ENCODE peak calls at places on chromosomes 2 and 18, in eight cellular contexts. K, G, I, Y, P, U, F and Z are unnamed samples.

GRCh38 chr2:194545978-194546377 is 1111.0 kb upstream of the SLC39A10 start:
- DNase-seq in P (no peak), F (no peak), U (no peak), I (peak), G (no peak), Y (no peak), K (no peak), Z (no peak)

GRCh38 chr2:181371782-181372292 is 85.3 kb upstream of the ITGA4 start:
- DNase-seq in I (no peak), G (no peak), U (no peak), P (no peak), Y (no peak), F (no peak), K (no peak), Z (peak)

GRCh38 chr18:76801567-76802505 is 20.5 kb upstream of the ZNF236 start:
- DNase-seq in P (no peak), U (peak), K (no peak), G (peak), F (no peak), Y (peak), I (peak), Z (peak)

GRCh38 chr2:23606968-23607367 is 222.0 kb downstream of the KLHL29 start:
- DNase-seq in I (peak), G (no peak), P (peak), Y (no peak), U (no peak), F (no peak), K (no peak), Z (peak)

GRCh38 chr2:172275239-172275638 is 152.1 kb upstream of the ITGA6 start:
- DNase-seq in P (no peak), U (no peak), G (no peak), F (no peak), I (no peak), Y (no peak), K (no peak), Z (no peak)

GRCh38 chr2:27442282-27442980 is at the start of gene KRTCAP3:
- DNase-seq in G (no peak), K (no peak), F (peak), Y (peak), I (peak), U (peak), P (no peak), Z (no peak)

GRCh38 chr2:31235504-31235902 is 1.6 kb downstream of the EHD3 start:
- DNase-seq in U (no peak), G (no peak), Y (no peak), P (peak), F (no peak), K (peak), I (peak), Z (peak)

GRCh38 chr2:161766334-161766733 is 142.1 kb downstream of the SLC4A10 start:
- DNase-seq in U (peak), I (peak), Y (no peak), P (no peak), F (no peak), G (no peak), K (no peak), Z (no peak)

GRCh38 chr2:241940329-241940728 is 70.8 kb downstream of the RTP5 start:
- DNase-seq in Y (no peak), P (no peak), F (no peak), K (no peak), I (no peak), G (no peak), U (no peak), Z (no peak)

GRCh38 chr2:29196792-29197788 is 81.9 kb downstream of the CLIP4 start:
- DNase-seq in G (peak), U (peak), Y (peak), F (peak), I (peak), K (no peak), P (peak), Z (peak)

DNA sequence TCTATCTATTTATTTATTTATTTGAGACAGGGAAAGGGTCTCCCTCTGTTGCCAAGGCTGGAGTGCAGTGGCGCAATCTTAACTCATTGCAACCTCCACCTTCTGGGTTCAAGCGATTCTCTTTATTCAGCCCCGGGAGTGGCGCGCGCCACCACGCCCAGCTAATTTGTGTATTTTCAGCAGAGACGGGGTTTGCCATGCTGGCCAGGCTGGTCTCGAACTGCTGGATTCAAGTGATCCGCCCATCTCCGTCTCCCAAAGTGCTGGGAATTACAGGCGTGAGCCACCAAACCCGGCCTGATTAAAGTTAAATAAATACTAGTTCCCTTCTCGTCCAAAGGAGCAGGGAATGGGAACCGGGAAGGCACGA is 4.2 kb upstream of the CTDSP1 start:
- DNase-seq in I (peak), K (no peak), P (no peak), U (peak), F (no peak), G (peak), Y (no peak), Z (no peak)
- H3K4me3 ChIP-seq in I (peak), K (peak), P (peak), U (peak), F (peak), G (peak), Y (peak), Z (peak)

DNA sequence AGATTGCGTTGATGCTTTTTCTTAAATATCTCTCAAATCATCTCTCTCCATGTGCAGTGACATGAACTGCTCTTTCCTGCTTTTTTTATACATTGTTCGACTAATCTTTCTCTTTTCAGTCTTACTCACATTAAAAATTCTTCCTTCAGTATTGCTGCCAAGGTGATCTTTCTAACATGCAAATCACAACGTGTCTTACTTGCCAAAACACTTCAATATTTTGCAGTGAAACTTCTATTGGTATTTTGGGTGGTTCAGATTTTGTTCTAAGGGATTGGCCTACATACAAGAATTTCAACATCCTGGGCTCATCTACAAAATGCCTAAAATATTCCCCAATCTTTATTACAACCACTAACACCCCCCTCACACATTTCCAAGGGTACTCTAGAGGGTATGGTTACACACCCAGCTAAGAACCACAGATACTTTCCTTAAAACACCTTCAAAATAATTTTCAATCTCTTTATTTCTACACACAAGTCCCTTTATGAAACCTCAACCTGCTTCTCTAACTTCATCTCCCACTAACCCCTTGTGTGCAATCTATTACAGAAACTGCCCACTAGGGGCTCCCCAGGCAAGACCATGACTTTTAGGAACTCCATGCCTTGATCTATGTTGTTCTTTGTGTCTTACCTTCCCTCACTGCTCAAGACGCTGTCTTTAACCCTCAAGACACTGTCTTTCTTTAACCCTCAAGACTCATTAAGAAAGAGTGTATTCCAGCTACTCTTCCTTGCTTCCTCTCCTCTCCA is 50.9 kb downstream of the COL3A1 start:
- DNase-seq in U (no peak), K (no peak), P (no peak), G (no peak), Y (no peak), F (no peak), I (peak), Z (no peak)
- TF ChIP-seq CTCF in U (no peak), K (peak), P (peak), G (no peak), Y (no peak), F (no peak), I (peak), Z (peak)

GRCh38 chr2:12606472-12607000 is 110.2 kb upstream of the TRIB2 start:
- DNase-seq in K (no peak), G (no peak), U (no peak), Y (no peak), F (no peak), I (no peak), P (peak), Z (peak)
- H3K4me3 ChIP-seq in K (no peak), G (no peak), U (no peak), Y (no peak), F (no peak), I (no peak), P (no peak), Z (no peak)

DNA sequence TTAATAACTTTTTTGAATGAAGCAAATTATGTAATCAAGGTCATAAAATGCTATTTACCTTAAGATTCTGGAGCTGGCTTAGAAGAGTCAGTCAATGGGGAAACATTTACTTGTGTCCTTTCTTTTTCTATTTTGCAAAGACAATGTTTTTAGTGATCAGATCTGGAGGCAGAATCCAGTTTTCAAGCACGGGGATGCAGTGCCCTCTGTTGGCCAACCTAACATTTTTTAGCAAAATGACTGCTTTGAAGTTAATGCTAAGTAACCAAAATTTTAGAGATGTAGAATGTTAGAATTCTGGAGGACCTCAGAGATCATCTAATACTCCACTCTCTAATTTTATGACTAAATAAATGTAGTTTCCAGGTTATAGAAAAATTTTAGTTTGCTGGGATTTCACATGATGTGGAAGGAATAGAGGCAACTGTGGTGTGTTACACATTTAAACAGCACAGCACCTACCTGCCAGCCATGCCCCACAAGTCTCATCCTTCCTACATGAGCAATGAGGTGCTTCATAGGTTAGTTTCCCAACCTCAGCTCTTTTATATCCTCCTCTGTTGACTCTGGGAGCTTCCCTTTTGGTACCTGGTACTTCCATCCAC is 23.6 kb upstream of the SLC9A4 start:
- DNase-seq in U (peak), I (peak), Y (peak), F (peak), K (peak), P (peak), G (no peak), Z (peak)
- TF ChIP-seq CTCF in U (peak), I (peak), Y (peak), F (peak), K (peak), P (peak), G (peak), Z (peak)

DNA sequence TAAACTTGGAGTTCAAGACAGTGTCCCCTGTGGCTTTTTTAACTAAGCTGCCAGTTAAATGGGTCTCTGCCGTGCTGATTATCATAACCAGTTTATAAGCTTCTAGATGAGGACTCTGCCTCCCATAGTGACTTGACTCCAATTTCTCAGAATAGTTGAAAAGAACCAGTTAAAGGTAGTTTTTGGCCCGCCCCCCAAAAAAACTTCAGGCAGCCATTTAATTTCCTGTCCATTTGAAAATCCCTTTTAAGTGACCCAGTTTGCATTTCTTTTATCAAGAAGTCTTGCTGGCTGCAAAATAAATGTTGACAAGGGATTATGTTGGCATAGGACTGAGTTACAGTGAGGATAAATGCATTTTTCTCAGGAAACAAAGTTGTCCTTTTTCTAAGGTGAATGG is 2.3 kb downstream of the SLC20A1 start:
- DNase-seq in I (no peak), F (no peak), Y (no peak), G (no peak), P (no peak), U (no peak), K (no peak), Z (no peak)
- H3K4me3 ChIP-seq in I (no peak), F (no peak), Y (no peak), G (no peak), P (peak), U (peak), K (peak), Z (peak)